ENCODE peak calls at places on chromosomes 1 and 21, in five cellular contexts. I is activated T-cell treated with anti-CD3 and anti-CD28 coated beads, Interleukin-2, amount 50 U/mL, for 1 hour; D is WTC11; C is AG04450; F is heart left ventricle. W is an unnamed sample.

GRCh38 chr1:41898191-41898713 is 20.5 kb downstream of the HIVEP3 start:
- DNase-seq in I (peak), D (no peak), C (no peak), F (peak), W (no peak)

GRCh38 chr1:154819628-154820590 is 50.2 kb downstream of the KCNN3 start:
- DNase-seq in I (peak), D (peak), C (no peak), F (no peak), W (no peak)

GRCh38 chr1:236361909-236362590 is 32.0 kb upstream of the EDARADD start:
- DNase-seq in I (no peak), D (no peak), C (no peak), F (no peak), W (no peak)

GRCh38 chr1:85465099-85465790 is at the start of gene DDAH1:
- DNase-seq in I (no peak), D (peak), C (no peak), F (peak), W (no peak)

GRCh38 chr21:45590726-45591618 is 48.7 kb upstream of the SLC19A1 start:
- DNase-seq in I (peak), D (peak), C (no peak), F (no peak), W (no peak)

GRCh38 chr1:109399326-109399957 is 1.7 kb upstream of the SORT1 start:
- DNase-seq in I (no peak), D (no peak), C (peak), F (no peak), W (no peak)

GRCh38 chr21:38950388-38951094 is 144.8 kb downstream of the ETS2 start:
- DNase-seq in I (no peak), D (no peak), C (no peak), F (no peak), W (no peak)

GRCh38 chr1:203746281-203746680 is 18.7 kb upstream of the LAX1 start:
- DNase-seq in I (no peak), D (no peak), C (no peak), F (no peak), W (no peak)

GRCh38 chr1:199297174-199297573 is 658.3 kb downstream of the PTPRC start:
- DNase-seq in I (no peak), D (no peak), C (no peak), F (no peak), W (no peak)

GRCh38 chr1:26289158-26290059 is 9.5 kb downstream of the SH3BGRL3 start:
- DNase-seq in I (peak), D (no peak), C (no peak), F (no peak), W (no peak)

GRCh38 chr1:62144238-62144831 is 50.3 kb upstream of the L1TD1 start:
- DNase-seq in I (no peak), D (peak), C (peak), F (no peak), W (no peak)

GRCh38 chr1:20110679-20111078 is 8.7 kb downstream of the PLA2G2D start:
- DNase-seq in I (no peak), D (no peak), C (peak), F (no peak), W (no peak)

GRCh38 chr1:236416165-236416564 is 22.1 kb downstream of the EDARADD start:
- DNase-seq in I (no peak), D (no peak), C (no peak), F (no peak), W (no peak)

GRCh38 chr1:107842241-107842640 is 122.7 kb downstream of the VAV3 start:
- DNase-seq in I (no peak), D (no peak), C (no peak), F (no peak), W (no peak)

GRCh38 chr1:6695861-6696260 is 5.8 kb downstream of the DNAJC11 start:
- DNase-seq in I (no peak), D (no peak), C (no peak), F (no peak), W (no peak)